ENCODE peak calls at places on chromosomes 6 and 20, in five cellular contexts. Z is IMR-90, U is heart left ventricle, F is H54, J is esophagus squamous epithelium. X is an unnamed sample.

GRCh38 chr6:53413326-53413725 is 64.6 kb upstream of the ELOVL5 start:
- DNase-seq in Z (no peak), U (no peak), F (no peak), J (no peak), X (no peak)

GRCh38 chr6:12748815-12749521 is 32.4 kb downstream of the PHACTR1 start:
- DNase-seq in Z (no peak), U (no peak), F (no peak), J (no peak), X (no peak)

GRCh38 chr6:47428746-47429664 is 48.6 kb upstream of the CD2AP start:
- DNase-seq in Z (no peak), U (no peak), F (no peak), J (no peak), X (no peak)

GRCh38 chr6:149210376-149210775 is 107.1 kb upstream of the TAB2 start:
- DNase-seq in Z (peak), U (no peak), F (no peak), J (no peak), X (peak)

GRCh38 chr20:20393207-20393606 is 25.3 kb downstream of the INSM1 start:
- DNase-seq in Z (peak), U (no peak), F (no peak), J (no peak), X (peak)

GRCh38 chr6:106085687-106085983 is 501 bp upstream of the PRDM1 start:
- DNase-seq in Z (no peak), U (no peak), F (no peak), J (no peak), X (no peak)

GRCh38 chr20:19254956-19255355 is 42.5 kb downstream of the SLC24A3 start:
- DNase-seq in Z (no peak), U (no peak), F (no peak), J (no peak), X (peak)

GRCh38 chr6:37485259-37485658 is 14.4 kb downstream of the CCDC167 start:
- DNase-seq in Z (no peak), U (no peak), F (no peak), J (no peak), X (no peak)

GRCh38 chr6:36924131-36924530 is 30.4 kb upstream of the PI16 start:
- DNase-seq in Z (peak), U (no peak), F (no peak), J (no peak), X (no peak)

GRCh38 chr20:15297059-15297875 is 959.9 kb upstream of the FLRT3 start:
- DNase-seq in Z (no peak), U (no peak), F (no peak), J (no peak), X (no peak)

GRCh38 chr6:107822154-107823046 is 1.7 kb downstream of the SCML4 start:
- DNase-seq in Z (no peak), U (no peak), F (no peak), J (no peak), X (peak)

GRCh38 chr20:57898332-57898731 is 188.5 kb upstream of the PMEPA1 start:
- DNase-seq in Z (no peak), U (no peak), F (no peak), J (no peak), X (no peak)

GRCh38 chr6:163177892-163178420 is 236.6 kb upstream of the QKI start:
- DNase-seq in Z (no peak), U (no peak), F (no peak), J (no peak), X (no peak)

GRCh38 chr20:32125511-32125910 is 16.0 kb downstream of the TM9SF4 start:
- DNase-seq in Z (no peak), U (no peak), F (no peak), J (no peak), X (no peak)

DNA sequence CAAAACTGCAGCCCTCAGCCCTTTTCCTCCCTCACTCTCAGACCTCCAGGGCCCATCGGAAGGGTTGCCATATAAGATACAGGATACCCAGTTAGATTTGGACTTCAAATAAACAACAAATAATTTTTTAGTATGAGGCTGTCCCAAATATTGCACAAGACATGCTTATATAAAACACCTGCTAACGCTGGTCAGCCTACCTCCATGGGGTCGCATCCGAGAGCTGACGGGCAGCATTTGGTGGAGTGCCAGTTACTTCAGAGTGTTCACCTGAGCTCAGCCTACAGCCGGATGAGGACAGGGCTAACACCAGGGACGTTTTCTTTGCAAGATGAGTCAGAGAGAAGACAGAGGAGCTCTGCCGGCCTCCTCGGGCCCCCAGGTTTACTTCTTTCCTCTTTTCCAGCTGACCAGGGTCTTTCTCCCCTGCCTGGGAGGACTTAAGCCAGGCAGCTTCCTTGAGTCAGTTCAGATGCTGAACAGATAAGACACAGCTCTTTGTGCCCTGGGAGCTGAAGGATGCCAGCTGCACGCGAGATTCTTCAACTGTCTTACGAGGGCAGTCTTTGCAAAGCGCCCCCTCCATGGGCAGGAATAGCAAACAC is 141.2 kb upstream of the KCNG1 start:
- DNase-seq in Z (no peak), U (no peak), F (no peak), J (no peak), X (no peak)
- TF ChIP-seq POLR2A in Z (no peak), U (no peak), F (no peak), J (no peak), X (no peak)

GRCh38 chr6:2802521-2803060 is 37.4 kb downstream of the WRNIP1 start:
- DNase-seq in Z (no peak), U (no peak), F (no peak), J (no peak), X (no peak)
- TF ChIP-seq POLR2A in Z (no peak), U (no peak), F (no peak), J (no peak), X (no peak)

GRCh38 chr20:36607586-36608387 is 2.2 kb downstream of the RAB5IF start:
- DNase-seq in Z (no peak), U (no peak), F (no peak), J (no peak), X (no peak)
- TF ChIP-seq POLR2A in Z (no peak), U (no peak), F (no peak), J (no peak), X (no peak)

GRCh38 chr6:30681696-30682180 is 4.7 kb downstream of the PPP1R18 start:
- DNase-seq in Z (no peak), U (no peak), F (no peak), J (no peak), X (no peak)

GRCh38 chr6:30684386-30685156 is 1.9 kb downstream of the PPP1R18 start:
- DNase-seq in Z (peak), U (peak), F (no peak), J (no peak), X (peak)

GRCh38 chr6:30683137-30683979 is 3.1 kb downstream of the PPP1R18 start:
- DNase-seq in Z (no peak), U (no peak), F (no peak), J (no peak), X (peak)

GRCh38 chr6:30683980-30684338 is 2.5 kb downstream of the PPP1R18 start:
- DNase-seq in Z (no peak), U (no peak), F (no peak), J (no peak), X (no peak)

GRCh38 chr6:30682181-30683117 is 4.0 kb downstream of the PPP1R18 start:
- DNase-seq in Z (peak), U (peak), F (peak), J (peak), X (peak)
- TF ChIP-seq POLR2A in Z (peak), U (peak), F (peak), J (peak), X (no peak)

DNA sequence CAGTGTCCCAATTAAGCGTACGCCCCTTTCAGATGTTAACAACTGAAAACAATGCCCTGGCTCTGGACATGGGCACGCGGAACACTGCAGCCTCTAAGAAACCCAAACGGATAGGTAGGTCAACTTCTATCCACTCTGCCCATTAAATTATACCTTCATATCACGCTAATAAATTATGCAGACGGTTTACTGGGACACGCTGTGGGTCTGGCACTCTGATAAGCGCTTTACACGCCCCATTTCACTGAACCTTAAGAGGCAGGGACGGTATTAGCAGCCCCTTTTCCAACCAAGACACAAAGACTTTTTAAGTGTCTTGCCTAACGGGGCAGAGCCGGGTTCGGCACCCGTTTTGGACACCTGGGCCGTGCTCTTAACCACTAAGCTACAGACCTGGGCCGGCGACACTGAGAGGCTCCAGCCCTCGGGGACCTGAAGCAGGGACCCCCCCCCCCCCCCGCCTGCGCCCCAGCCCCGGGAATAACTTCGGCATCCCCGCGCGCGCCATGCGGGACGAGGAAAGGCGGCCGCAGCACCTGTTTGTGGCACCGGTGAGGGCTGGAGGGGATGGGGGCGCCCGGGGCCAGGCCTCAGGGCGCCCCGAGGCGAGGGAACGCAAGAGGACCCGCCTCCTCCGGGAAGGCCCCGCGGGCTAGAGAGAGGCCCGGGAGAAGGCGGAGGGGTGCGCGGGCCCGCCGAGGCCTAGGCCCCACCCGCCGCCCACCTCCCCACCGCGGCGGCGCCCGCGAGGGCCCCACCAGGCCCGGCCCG is 619 bp downstream of the STAU1 start:
- DNase-seq in Z (no peak), U (no peak), F (no peak), J (no peak), X (peak)
- TF ChIP-seq POLR2A in Z (no peak), U (no peak), F (no peak), J (no peak), X (no peak)

GRCh38 chr6:52305948-52306767 is 21.6 kb upstream of the MCM3 start:
- DNase-seq in Z (no peak), U (no peak), F (no peak), J (no peak), X (peak)
- TF ChIP-seq POLR2A in Z (no peak), U (no peak), F (no peak), J (no peak), X (no peak)

DNA sequence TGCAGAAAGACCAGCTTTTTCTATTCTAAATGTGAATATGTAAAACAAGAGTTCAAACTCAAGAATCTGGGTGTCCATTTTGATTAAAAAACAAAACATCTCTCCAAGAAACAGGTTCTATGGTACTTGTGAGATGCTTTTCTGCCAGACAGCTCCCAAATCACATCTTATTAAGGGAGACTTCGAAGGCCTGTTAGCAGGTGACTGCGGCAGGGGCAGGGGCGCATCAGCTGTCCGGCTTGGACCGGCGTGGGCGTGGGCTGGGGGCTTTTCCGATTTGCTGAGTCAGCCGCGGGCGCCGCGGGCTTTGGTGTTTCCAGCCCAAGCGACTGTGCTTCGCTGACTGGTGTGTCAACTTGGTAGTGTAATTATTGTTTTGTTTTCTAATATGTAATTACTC is 32.6 kb downstream of the TFAP2A start:
- DNase-seq in Z (no peak), U (no peak), F (no peak), J (no peak), X (no peak)
- TF ChIP-seq POLR2A in Z (no peak), U (no peak), F (no peak), J (no peak), X (no peak)

GRCh38 chr20:51926670-51927305 is 124.5 kb upstream of the SALL4 start:
- DNase-seq in Z (no peak), U (no peak), F (no peak), J (no peak), X (peak)
- TF ChIP-seq POLR2A in Z (no peak), U (no peak), F (no peak), J (no peak), X (no peak)

DNA sequence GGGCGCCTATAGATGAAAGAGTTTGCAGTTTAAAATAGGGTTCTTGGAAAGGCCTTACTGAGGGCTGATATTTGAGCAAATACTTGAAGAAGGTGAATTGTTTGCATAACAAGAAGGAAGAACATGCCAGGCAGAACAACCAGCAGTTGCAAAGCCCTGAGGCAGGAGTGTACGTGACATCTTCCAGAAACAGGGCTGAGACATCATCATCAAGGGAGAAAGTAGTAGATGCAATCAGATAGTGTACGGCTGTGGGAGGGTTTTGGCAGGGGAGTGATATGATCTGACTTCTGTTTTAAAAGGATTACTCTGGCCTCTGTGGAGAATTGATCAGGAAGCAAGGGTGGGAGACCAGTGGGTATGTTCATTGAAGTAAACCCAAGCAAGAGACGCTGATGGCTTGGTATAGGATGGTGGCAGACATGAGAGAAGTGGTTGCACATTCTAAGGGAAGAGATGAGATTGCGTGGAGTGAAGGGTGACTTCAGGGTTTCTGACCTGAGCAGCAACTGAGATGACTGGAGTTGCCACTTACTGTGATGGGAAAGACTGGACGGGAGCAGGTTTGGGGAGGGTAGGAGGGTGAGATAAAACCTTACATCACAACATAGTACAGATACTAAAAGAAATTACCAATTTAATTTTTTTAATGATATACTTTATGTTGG is 28.8 kb downstream of the RIOK1 start:
- DNase-seq in Z (peak), U (no peak), F (no peak), J (no peak), X (no peak)
- TF ChIP-seq POLR2A in Z (no peak), U (no peak), F (no peak), J (no peak), X (no peak)